ENCODE peak calls at places on chromosomes 7 and 10, in four cellular contexts. One of them, this sample, is unnamed.

GRCh38 chr10:49564461-49565009 is 25.6 kb upstream of the ERCC6 start:
- DNase-seq in HepG2: no peak
- DNase-seq in K562: no peak
- DNase-seq in GM12878: no peak
- DNase-seq in this sample: no peak

GRCh38 chr10:119353438-119353837 is 146.1 kb downstream of the GRK5 start:
- DNase-seq in K562: no peak
- DNase-seq in HepG2: no peak
- DNase-seq in GM12878: no peak
- DNase-seq in this sample: no peak

GRCh38 chr10:34232481-34232880 is 582.6 kb downstream of the PARD3 start:
- DNase-seq in HepG2: peak
- DNase-seq in K562: no peak
- DNase-seq in GM12878: no peak
- DNase-seq in this sample: no peak

GRCh38 chr7:141264511-141264910 is 190.6 kb downstream of the TMEM178B start:
- DNase-seq in K562: no peak
- DNase-seq in GM12878: no peak
- DNase-seq in HepG2: no peak
- DNase-seq in this sample: no peak

GRCh38 chr7:124781907-124782306 is 16.3 kb upstream of the GPR37 start:
- DNase-seq in HepG2: no peak
- DNase-seq in K562: no peak
- DNase-seq in GM12878: no peak
- DNase-seq in this sample: no peak

GRCh38 chr10:124636271-124636993 is 107.7 kb downstream of the FAM53B start:
- DNase-seq in HepG2: no peak
- DNase-seq in K562: no peak
- DNase-seq in GM12878: no peak
- DNase-seq in this sample: no peak

GRCh38 chr7:138607216-138608126 is 93.7 kb downstream of the SVOPL start:
- DNase-seq in HepG2: no peak
- DNase-seq in GM12878: no peak
- DNase-seq in K562: no peak
- DNase-seq in this sample: no peak

GRCh38 chr10:53909791-53910190 is 891.2 kb downstream of the PCDH15 start:
- DNase-seq in K562: no peak
- DNase-seq in HepG2: peak
- DNase-seq in GM12878: no peak
- DNase-seq in this sample: no peak

GRCh38 chr10:60958892-60959601 is 15.1 kb upstream of the RHOBTB1 start:
- DNase-seq in HepG2: no peak
- DNase-seq in GM12878: no peak
- DNase-seq in K562: no peak
- DNase-seq in this sample: no peak

DNA sequence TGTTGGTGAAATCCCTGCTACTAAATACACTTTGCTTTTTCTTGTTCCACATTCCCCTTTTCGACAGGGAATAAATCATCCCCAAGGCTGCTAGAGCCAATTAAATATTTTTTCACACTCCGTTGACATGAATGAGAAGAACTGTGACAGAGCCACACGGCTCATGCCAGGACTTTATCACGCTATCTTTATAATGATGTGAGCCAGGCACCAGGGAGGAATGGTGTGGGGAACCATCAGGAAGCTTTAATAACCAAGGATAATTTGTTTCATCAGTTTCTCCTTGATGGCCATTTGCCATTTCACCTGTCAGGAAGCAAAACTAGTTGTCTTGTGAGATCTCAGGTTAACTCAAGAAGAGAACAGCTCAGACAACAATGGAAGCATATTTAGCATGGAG is 193.0 kb upstream of the C7orf33 start:
- DNase-seq in GM12878: no peak
- DNase-seq in HepG2: no peak
- DNase-seq in K562: no peak
- DNase-seq in this sample: no peak
- TF ChIP-seq FOXK2 in GM12878: no peak
- TF ChIP-seq FOXK2 in HepG2: no peak
- TF ChIP-seq FOXK2 in K562: no peak
- TF ChIP-seq FOXK2 in this sample: no peak

GRCh38 chr7:104136561-104136960 is 71.3 kb downstream of the ORC5 start:
- DNase-seq in HepG2: no peak
- DNase-seq in GM12878: no peak
- DNase-seq in K562: no peak
- DNase-seq in this sample: no peak

GRCh38 chr7:104135760-104136558 is 71.9 kb downstream of the ORC5 start:
- DNase-seq in K562: no peak
- DNase-seq in HepG2: no peak
- DNase-seq in GM12878: no peak
- DNase-seq in this sample: no peak

GRCh38 chr7:104136981-104137380 is 70.8 kb downstream of the ORC5 start:
- DNase-seq in GM12878: no peak
- DNase-seq in K562: no peak
- DNase-seq in HepG2: no peak
- DNase-seq in this sample: no peak

GRCh38 chr7:104130726-104131125 is 77.1 kb downstream of the ORC5 start:
- DNase-seq in GM12878: no peak
- DNase-seq in HepG2: no peak
- DNase-seq in K562: no peak
- DNase-seq in this sample: no peak

DNA sequence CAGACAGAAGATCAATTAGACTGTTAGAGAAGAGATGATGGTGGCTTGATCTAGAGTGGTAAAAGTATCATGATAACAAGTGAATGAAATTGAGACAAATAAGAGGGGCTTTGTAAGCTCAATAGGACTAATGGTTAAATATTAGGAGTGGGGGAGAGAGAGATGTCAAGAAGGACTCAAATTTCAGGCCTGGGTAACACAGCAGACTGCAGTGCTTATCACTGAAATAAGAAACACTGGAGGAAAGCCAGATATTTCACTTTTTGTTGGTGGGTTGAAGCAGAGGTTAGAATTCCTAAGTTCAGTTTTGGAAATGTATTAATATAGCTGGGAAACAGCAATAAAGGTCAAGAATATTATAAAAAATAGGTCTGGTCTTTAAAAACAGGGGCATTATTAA is 74.6 kb downstream of the ORC5 start:
- DNase-seq in GM12878: no peak
- DNase-seq in K562: no peak
- DNase-seq in HepG2: no peak
- DNase-seq in this sample: no peak
- TF ChIP-seq TARDBP in GM12878: no peak
- TF ChIP-seq TARDBP in K562: no peak
- TF ChIP-seq TARDBP in HepG2: no peak
- TF ChIP-seq TARDBP in this sample: no peak

DNA sequence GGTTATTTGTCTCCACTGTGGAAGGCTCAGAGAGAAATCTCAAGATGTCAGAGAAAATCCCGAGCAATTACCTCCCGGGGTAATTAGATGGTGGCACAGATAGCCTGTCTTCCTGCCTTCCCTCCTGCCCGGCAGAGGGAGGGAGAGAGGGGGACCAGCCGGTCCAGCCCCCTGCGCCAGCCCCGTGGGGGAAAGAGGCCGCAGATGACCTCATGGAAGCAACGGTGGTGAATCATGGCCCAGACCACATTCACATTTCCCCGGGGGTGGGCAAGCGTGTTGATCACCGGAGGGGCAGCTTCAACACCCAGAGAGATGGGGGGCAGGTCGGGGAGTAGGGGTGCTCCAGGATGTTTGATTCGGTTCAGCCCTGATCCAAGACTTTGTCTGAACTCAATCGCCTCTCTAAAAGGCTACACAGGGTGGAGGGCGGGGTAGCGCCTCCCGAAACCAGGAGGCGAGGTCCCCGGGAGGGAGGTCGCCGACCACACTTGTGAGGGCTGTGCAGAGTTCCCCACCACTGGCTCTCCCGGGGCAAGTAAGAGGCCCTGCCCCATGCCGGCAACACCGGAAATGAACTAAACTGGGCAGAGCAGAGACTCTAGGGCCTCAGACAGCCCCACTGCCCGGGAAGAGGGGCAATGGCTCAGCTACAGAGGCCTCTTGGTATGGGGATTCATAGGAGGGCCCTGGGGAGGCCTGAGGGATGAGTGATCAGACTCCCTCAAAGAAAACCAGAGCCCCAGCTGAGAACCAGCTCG is 89.1 kb upstream of the MYL10 start:
- DNase-seq in GM12878: no peak
- DNase-seq in HepG2: peak
- DNase-seq in K562: no peak
- DNase-seq in this sample: no peak
- TF ChIP-seq FOXM1 in GM12878: no peak
- TF ChIP-seq FOXM1 in HepG2: no peak
- TF ChIP-seq FOXM1 in K562: no peak
- TF ChIP-seq FOXM1 in this sample: no peak

GRCh38 chr7:55423277-55423711 is 58.2 kb downstream of the LANCL2 start:
- DNase-seq in HepG2: no peak
- DNase-seq in K562: no peak
- DNase-seq in GM12878: no peak
- DNase-seq in this sample: no peak
- TF ChIP-seq FOXK2 in HepG2: no peak
- TF ChIP-seq FOXK2 in K562: no peak
- TF ChIP-seq FOXK2 in GM12878: no peak
- TF ChIP-seq FOXK2 in this sample: no peak

GRCh38 chr10:3025300-3025699 is 42.0 kb upstream of the PFKP start:
- DNase-seq in GM12878: no peak
- DNase-seq in HepG2: no peak
- DNase-seq in K562: no peak
- DNase-seq in this sample: no peak
- TF ChIP-seq TARDBP in GM12878: no peak
- TF ChIP-seq TARDBP in HepG2: no peak
- TF ChIP-seq TARDBP in K562: no peak
- TF ChIP-seq TARDBP in this sample: no peak